ENCODE peak calls at places on chromosomes 4 and X, in nine cellular contexts. Q, M, R, Z, K, C, P, J and O are unnamed samples.

GRCh38 chr4:119212964-119213606 is 572 bp downstream of the USP53 start:
- DNase-seq in Q (peak; percentile 68), M (peak; percentile 90), R (peak; percentile 92), Z (peak; percentile 90), K (peak; percentile 71), C (peak; percentile 58), P (peak; percentile 94), J (peak; percentile 56), O (peak; percentile 30)

GRCh38 chrX:78104447-78105176 is 564 bp downstream of the PGK1 start:
- DNase-seq in Q (peak; percentile 35), M (peak; percentile 29), R (peak; percentile 23), Z (peak; percentile 78), K (no peak), C (peak; percentile 12), P (peak; percentile 68), J (peak; percentile 45), O (no peak)

GRCh38 chr4:116027311-116027710 is 913.9 kb upstream of the NDST4 start:
- DNase-seq in Q (no peak), M (no peak), R (no peak), Z (no peak), K (no peak), C (no peak), P (no peak), J (no peak), O (no peak)

GRCh38 chr4:71110499-71110898 is 117.0 kb downstream of the DCK start:
- DNase-seq in Q (no peak), M (no peak), R (no peak), Z (no peak), K (no peak), C (no peak), P (no peak), J (no peak), O (no peak)

GRCh38 chr4:34723606-34724005 is 1520.7 kb downstream of the ARAP2 start:
- DNase-seq in Q (no peak), M (no peak), R (peak; percentile 2), Z (no peak), K (no peak), C (no peak), P (no peak), J (no peak), O (no peak)

GRCh38 chr4:109294468-109295020 is 7.9 kb downstream of the COL25A1 start:
- DNase-seq in Q (no peak), M (no peak), R (peak; percentile 85), Z (no peak), K (no peak), C (no peak), P (no peak), J (no peak), O (no peak)

GRCh38 chrX:125291124-125291523 is 28.5 kb upstream of the TEX13C start:
- DNase-seq in Q (no peak), M (no peak), R (no peak), Z (no peak), K (no peak), C (no peak), P (no peak), J (no peak), O (no peak)

GRCh38 chr4:185101354-185101890 is 41.6 kb upstream of the SLC25A4 start:
- DNase-seq in Q (no peak), M (no peak), R (no peak), Z (no peak), K (no peak), C (no peak), P (no peak), J (no peak), O (no peak)

GRCh38 chrX:13152511-13152868 is 108.1 kb upstream of the FAM9C start:
- DNase-seq in Q (no peak), M (no peak), R (no peak), Z (no peak), K (no peak), C (no peak), P (no peak), J (no peak), O (no peak)

GRCh38 chrX:38028300-38028699 is 21.9 kb downstream of the SYTL5 start:
- DNase-seq in Q (no peak), M (no peak), R (no peak), Z (no peak), K (no peak), C (no peak), P (no peak), J (no peak), O (no peak)

GRCh38 chr4:107824367-107825071 is at the start of gene SGMS2:
- DNase-seq in Q (peak; percentile 68), M (peak; percentile 86), R (peak; percentile 82), Z (peak; percentile 94), K (peak; percentile 80), C (peak; percentile 76), P (peak; percentile 96), J (no peak), O (peak; percentile 1)

GRCh38 chr4:146247356-146247755 is 33.0 kb downstream of the REELD1 start:
- DNase-seq in Q (no peak), M (no peak), R (no peak), Z (no peak), K (no peak), C (no peak), P (no peak), J (no peak), O (no peak)

GRCh38 chrX:64975491-64975890 is 759 bp downstream of the ZC4H2 start:
- DNase-seq in Q (peak; percentile 24), M (peak; percentile 13), R (peak; percentile 7), Z (peak; percentile 47), K (no peak), C (no peak), P (no peak), J (peak; percentile 18), O (peak; percentile 6)

GRCh38 chr4:154982187-154983047 is 201.3 kb downstream of the RBM46 start:
- DNase-seq in Q (peak; percentile 32), M (peak; percentile 18), R (peak; percentile 16), Z (peak; percentile 62), K (peak; percentile 25), C (no peak), P (no peak), J (no peak), O (peak; percentile 12)

GRCh38 chr4:150305995-150306394 is 227.8 kb downstream of the DCLK2 start:
- DNase-seq in Q (no peak), M (no peak), R (peak; percentile 71), Z (no peak), K (no peak), C (no peak), P (no peak), J (no peak), O (no peak)

GRCh38 chr4:1755297-1755696 is 34.0 kb downstream of the TACC3 start:
- DNase-seq in Q (no peak), M (no peak), R (no peak), Z (no peak), K (no peak), C (no peak), P (no peak), J (no peak), O (no peak)

GRCh38 chr4:183541081-183542045 is 36.5 kb downstream of the ING2 start:
- DNase-seq in Q (no peak), M (no peak), R (no peak), Z (no peak), K (no peak), C (no peak), P (no peak), J (no peak), O (no peak)

GRCh38 chr4:81058621-81059020 is 28.1 kb downstream of the BMP3 start:
- DNase-seq in Q (no peak), M (no peak), R (no peak), Z (no peak), K (no peak), C (no peak), P (no peak), J (no peak), O (no peak)

DNA sequence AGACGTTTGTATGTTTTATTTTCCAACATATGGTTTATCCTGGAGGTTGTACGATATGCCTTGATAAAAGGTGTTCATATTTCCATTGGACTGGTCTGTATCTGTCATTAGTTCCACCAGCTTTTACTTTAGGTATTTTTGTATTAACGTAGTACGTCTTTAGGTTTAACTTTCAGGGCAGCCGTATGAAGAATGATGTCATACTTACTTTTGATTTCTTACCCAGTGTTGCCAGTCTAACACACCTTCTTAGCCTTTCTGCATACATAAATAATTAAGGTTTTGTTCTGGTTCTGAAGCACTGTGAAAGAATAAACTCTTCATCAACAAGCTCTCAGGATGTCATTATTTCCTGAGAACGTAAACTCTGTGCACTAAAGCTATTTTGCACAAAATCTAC is 18.9 kb upstream of the NEIL3 start:
- DNase-seq in Q (no peak), M (no peak), R (no peak), Z (no peak), K (no peak), C (no peak), P (no peak), J (no peak), O (no peak)
- H3K27ac ChIP-seq in Q (no peak overlapping the region), M (no peak overlapping the region), R (no peak overlapping the region), Z (no peak overlapping the region), K (no peak overlapping the region), C (no peak overlapping the region), P (no peak overlapping the region), J (no peak overlapping the region), O (no peak overlapping the region)

GRCh38 chr4:73197220-73197619 is 61.4 kb downstream of the ANKRD17 start:
- DNase-seq in Q (no peak), M (no peak), R (no peak), Z (no peak), K (no peak), C (no peak), P (no peak), J (no peak), O (no peak)
- TF ChIP-seq CTCF in Q (no peak), M (no peak), R (no peak), Z (no peak), K (no peak), C (no peak), P (no peak), J (no peak), O (no peak)

DNA sequence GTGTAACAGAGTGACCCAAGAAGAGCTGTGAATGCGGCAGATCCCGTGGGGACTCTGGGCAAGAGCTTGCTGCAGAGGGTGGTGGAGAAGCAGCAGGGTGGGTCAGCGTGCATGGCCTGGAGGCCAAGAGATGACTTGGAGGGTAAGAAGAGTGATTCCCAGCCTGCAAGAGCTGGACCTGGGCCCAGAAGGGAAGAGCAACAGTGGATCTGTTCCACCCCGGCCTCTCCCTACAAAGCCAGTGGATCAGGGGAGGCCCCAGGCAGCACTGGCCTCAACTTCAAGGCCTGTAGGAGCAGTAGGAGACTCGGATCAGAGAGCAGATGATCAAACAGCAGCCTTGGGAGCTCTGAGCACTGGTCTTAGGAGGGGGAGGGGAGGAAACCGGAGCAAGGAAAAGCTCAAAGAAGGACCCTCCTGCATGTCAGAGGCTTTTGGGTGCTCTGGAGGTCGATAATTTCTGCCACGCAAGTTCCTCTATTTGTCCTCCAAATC is 7.6 kb downstream of the L1CAM start:
- DNase-seq in Q (no peak), M (no peak), R (no peak), Z (no peak), K (no peak), C (no peak), P (no peak), J (no peak), O (no peak)
- H3K27ac ChIP-seq in Q (no peak overlapping the region), M (no peak overlapping the region), R (no peak overlapping the region), Z (no peak overlapping the region), K (no peak overlapping the region), C (no peak overlapping the region), P (no peak overlapping the region), J (no peak overlapping the region), O (no peak overlapping the region)

DNA sequence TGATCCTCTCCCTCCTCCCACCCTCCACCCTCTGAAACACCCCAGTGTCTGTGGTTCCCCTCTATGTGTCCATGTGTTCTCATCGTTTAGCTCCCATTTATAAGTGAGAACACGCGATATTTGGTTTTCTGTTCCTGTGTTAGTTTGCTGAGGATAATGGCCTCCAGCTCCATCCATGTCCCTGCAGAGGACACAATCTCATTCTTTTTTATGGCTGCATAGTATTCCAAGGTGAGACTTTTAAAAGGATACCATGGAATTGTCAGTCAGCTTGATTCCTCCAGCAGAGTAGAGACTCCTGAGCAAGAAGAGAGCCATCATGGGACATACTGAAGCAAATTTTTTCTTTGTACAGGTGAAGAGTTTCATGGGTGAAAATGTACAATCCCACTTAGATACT is 38.8 kb upstream of the MTM1 start:
- DNase-seq in Q (no peak), M (no peak), R (no peak), Z (no peak), K (no peak), C (no peak), P (no peak), J (no peak), O (no peak)
- TF ChIP-seq CTCF in Q (no peak), M (no peak), R (no peak), Z (no peak), K (no peak), C (no peak), P (no peak), J (no peak), O (no peak)